ENCODE peak calls at places on chromosomes 6 and 20, in five cellular contexts. W, I, N, Z and P are unnamed samples.
A peak's percentile ranks its signal among the peaks of the same experiment; 100 is the strongest.

GRCh38 chr6:106609699-106610098 is 19.6 kb downstream of the RTN4IP1 start:
- DNase-seq in N (peak; percentile 29), W (peak; percentile 66), Z (no peak), I (peak; percentile 60), P (no peak)

GRCh38 chr6:82553863-82554531 is 190.4 kb downstream of the TPBG start:
- DNase-seq in N (no peak), I (no peak), Z (no peak), W (no peak), P (no peak)

GRCh38 chr6:130063806-130064205 is 45.4 kb downstream of the L3MBTL3 start:
- DNase-seq in I (no peak), W (no peak), N (no peak), Z (no peak), P (no peak)

GRCh38 chr6:111121789-111122350 is 34.6 kb downstream of the SLC16A10 start:
- DNase-seq in Z (no peak), N (no peak), I (no peak), W (no peak), P (no peak)

GRCh38 chr6:108736832-108737231 is 111.4 kb upstream of the ARMC2 start:
- DNase-seq in I (peak; percentile 60), W (no peak), N (peak; percentile 22), Z (no peak), P (no peak)

GRCh38 chr20:33551778-33552177 is 61.9 kb downstream of the CBFA2T2 start:
- DNase-seq in N (no peak), I (no peak), Z (no peak), W (no peak), P (no peak)

GRCh38 chr6:52877168-52877567 is 32.3 kb downstream of the GSTA3 start:
- DNase-seq in N (no peak), I (peak; percentile 5), W (no peak), Z (no peak), P (no peak)

GRCh38 chr6:131747821-131748353 is 37.1 kb upstream of the CTAGE9 start:
- DNase-seq in W (no peak), I (no peak), Z (no peak), N (no peak), P (no peak)

GRCh38 chr6:111845441-111845871 is 27.8 kb downstream of the FYN start:
- DNase-seq in Z (no peak), N (no peak), W (peak; percentile 25), I (peak; percentile 14), P (no peak)

GRCh38 chr6:26224940-26225847 is 138.0 kb downstream of the HFE start:
- DNase-seq in W (no peak), N (no peak), I (no peak), Z (peak; percentile 49), P (no peak)

GRCh38 chr6:122673345-122673961 is 63.2 kb downstream of the PKIB start:
- DNase-seq in W (no peak), N (no peak), Z (no peak), I (no peak), P (no peak)

GRCh38 chr6:9659848-9660247 is 755.0 kb downstream of the TFAP2A start:
- DNase-seq in W (no peak), I (peak; percentile 2), N (no peak), Z (no peak), P (no peak)

GRCh38 chr6:132063738-132064137 is 112.6 kb upstream of the CCN2 start:
- DNase-seq in I (no peak), N (no peak), Z (no peak), W (no peak), P (no peak)

GRCh38 chr6:159608961-159609673 is 83.9 kb downstream of the SOD2 start:
- DNase-seq in I (peak; percentile 61), W (no peak), Z (no peak), N (peak; percentile 31), P (no peak)

GRCh38 chr6:112284603-112285002 is 30.2 kb upstream of the LAMA4 start:
- DNase-seq in Z (no peak), I (no peak), N (no peak), W (no peak), P (no peak)

GRCh38 chr6:87200469-87201174 is 45.3 kb downstream of the ZNF292 start:
- DNase-seq in W (no peak), I (peak; percentile 14), N (no peak), Z (no peak), P (no peak)

GRCh38 chr6:134041093-134041492 is 11.3 kb downstream of the SLC2A12 start:
- DNase-seq in Z (no peak), W (no peak), N (no peak), I (peak; percentile 37), P (no peak)

GRCh38 chr6:41503841-41504525 is 42.2 kb upstream of the FOXP4 start:
- DNase-seq in N (no peak), Z (no peak), W (no peak), I (peak; percentile 12), P (no peak)

GRCh38 chr20:62606551-62607201 is 35.6 kb upstream of the SLCO4A1 start:
- DNase-seq in N (no peak), W (peak; percentile 79), I (peak; percentile 95), Z (no peak), P (no peak)

GRCh38 chr6:21201673-21202430 is 391.7 kb upstream of the SOX4 start:
- DNase-seq in I (no peak), N (no peak), Z (no peak), W (no peak), P (no peak)

GRCh38 chr6:108798672-108799355 is 49.4 kb upstream of the ARMC2 start:
- DNase-seq in Z (no peak), I (peak; percentile 47), N (no peak), W (peak; percentile 56), P (no peak)

GRCh38 chr20:19292254-19292653 is 79.8 kb downstream of the SLC24A3 start:
- DNase-seq in W (no peak), I (no peak), Z (no peak), N (no peak), P (no peak)

GRCh38 chr6:137767465-137767864 is 99.6 kb upstream of the TNFAIP3 start:
- DNase-seq in W (no peak), Z (no peak), I (no peak), N (no peak), P (no peak)

GRCh38 chr6:22421187-22421586 is 124.4 kb upstream of the PRL start:
- DNase-seq in W (no peak), N (no peak), I (no peak), Z (no peak), P (no peak)

GRCh38 chr20:25063981-25064380 is 6.0 kb upstream of the ACSS1 start:
- DNase-seq in W (no peak), I (no peak), N (no peak), Z (no peak), P (no peak)

GRCh38 chr20:36950432-36951197 is 893 bp downstream of the SAMHD1 start:
- DNase-seq in Z (peak; percentile 14), W (peak; percentile 43), N (peak; percentile 25), I (peak; percentile 73), P (no peak)